ENCODE peak calls at places on chromosomes 13 and 19, in six cellular contexts. N is heart left ventricle, A is C1 segment of cervical spinal cord, Q is foreskin keratinocyte, Z is retina, F is HCT116. M is an unnamed sample.

GRCh38 chr13:56720841-56721240 is 419.9 kb upstream of the PRR20A start:
- DNase-seq in N (no peak), Q (peak), A (no peak), Z (no peak), F (no peak), M (no peak)

GRCh38 chr13:79311456-79311855 is 94.6 kb downstream of the RBM26 start:
- DNase-seq in N (no peak), Z (no peak), A (no peak), Q (no peak), F (no peak), M (no peak)

GRCh38 chr13:107767119-107767518 is 448.2 kb downstream of the LIG4 start:
- DNase-seq in Z (peak), A (no peak), F (no peak), Q (no peak), N (no peak), M (no peak)

GRCh38 chr13:99657848-99658265 is 156.6 kb downstream of the TM9SF2 start:
- DNase-seq in A (peak), N (peak), F (no peak), Q (no peak), Z (no peak), M (no peak)

GRCh38 chr13:48185018-48185417 is 48.0 kb upstream of the ITM2B start:
- DNase-seq in F (no peak), Z (no peak), Q (no peak), A (no peak), N (no peak), M (no peak)

GRCh38 chr19:5166262-5166661 is 174.3 kb downstream of the PTPRS start:
- DNase-seq in A (no peak), F (no peak), N (no peak), Q (no peak), Z (no peak), M (no peak)

GRCh38 chr13:114106991-114107685 is 25.3 kb downstream of the RASA3 start:
- DNase-seq in F (no peak), A (no peak), Q (no peak), Z (no peak), N (peak), M (no peak)

GRCh38 chr19:35483089-35483488 is 7.2 kb downstream of the KRTDAP start:
- DNase-seq in Z (no peak), N (no peak), A (no peak), F (no peak), Q (no peak), M (no peak)

GRCh38 chr19:19211499-19212432 is at the start of gene NCAN:
- DNase-seq in Q (no peak), F (no peak), A (no peak), Z (peak), N (no peak), M (no peak)

GRCh38 chr19:449916-450315 is 10.9 kb downstream of the SHC2 start:
- DNase-seq in F (no peak), Z (no peak), N (no peak), Q (no peak), A (no peak), M (no peak)

GRCh38 chr13:32008518-32009175 is 22.9 kb upstream of the FRY start:
- DNase-seq in Z (no peak), A (no peak), Q (no peak), F (no peak), N (no peak), M (no peak)

GRCh38 chr19:39303373-39304184 is 7.4 kb downstream of the IFNL1 start:
- DNase-seq in N (no peak), F (no peak), A (no peak), Q (no peak), Z (no peak), M (no peak)

GRCh38 chr19:13060964-13061927 is 41.4 kb downstream of the LYL1 start:
- DNase-seq in N (peak), Z (peak), A (peak), Q (peak), F (peak), M (peak)

GRCh38 chr13:37666036-37666435 is 67.5 kb upstream of the POSTN start:
- DNase-seq in Q (no peak), Z (no peak), A (no peak), N (no peak), F (no peak), M (no peak)

GRCh38 chr19:50325310-50326100 is 3.7 kb downstream of the KCNC3 start:
- DNase-seq in A (peak), F (peak), Q (no peak), Z (peak), N (peak), M (peak)

GRCh38 chr19:39937094-39937493 is 2.7 kb upstream of the FCGBP start:
- DNase-seq in Z (no peak), A (no peak), Q (no peak), N (no peak), F (no peak), M (no peak)

GRCh38 chr19:41646589-41647204 is 19.8 kb upstream of the CEACAM4 start:
- DNase-seq in N (no peak), F (peak), Z (no peak), Q (no peak), A (no peak), M (no peak)

GRCh38 chr13:73880365-73880764 is 253.8 kb downstream of the KLF12 start:
- DNase-seq in A (no peak), Q (no peak), Z (no peak), N (no peak), F (no peak), M (no peak)

GRCh38 chr19:51542699-51543098 is 11.2 kb upstream of the SIGLEC6 start:
- DNase-seq in F (no peak), Q (no peak), A (no peak), Z (no peak), N (no peak), M (no peak)

GRCh38 chr19:15108845-15109767 is 1.9 kb downstream of the SYDE1 start:
- DNase-seq in A (no peak), F (no peak), N (no peak), Q (no peak), Z (no peak), M (no peak)

GRCh38 chr19:15159251-15159650 is 41.5 kb downstream of the NOTCH3 start:
- DNase-seq in Z (peak), N (no peak), F (no peak), Q (no peak), A (no peak), M (peak)

GRCh38 chr19:46674416-46675178 is 13.6 kb upstream of the DACT3 start:
- DNase-seq in Z (no peak), A (no peak), F (peak), Q (no peak), N (no peak), M (no peak)

GRCh38 chr13:52862358-52863206 is 14.1 kb upstream of the PCDH8 start:
- DNase-seq in F (peak), Q (no peak), N (no peak), Z (peak), A (no peak), M (peak)

GRCh38 chr13:37076818-37077217 is 17.3 kb upstream of the SUPT20H start:
- DNase-seq in F (no peak), Q (no peak), Z (no peak), N (no peak), A (no peak), M (no peak)

M was measured in KBM-7.